ENCODE peak calls at places on chromosome 5, in six cellular contexts. Q is osteocyte, D is left ventricle myocardium inferior, C is lung, G is psoas muscle, I is GM12865. M is an unnamed sample.

GRCh38 chr5:178384815-178385471 is 152.3 kb upstream of the PHYKPL start:
- DNase-seq in Q (no peak), D (no peak), C (no peak), G (no peak), I (no peak), M (no peak)

GRCh38 chr5:156834916-156835315 is 15.2 kb upstream of the PPP1R2B start:
- DNase-seq in Q (no peak), D (no peak), C (no peak), G (no peak), I (no peak), M (no peak)

GRCh38 chr5:62504129-62504528 is 74.5 kb upstream of the LRRC70 start:
- DNase-seq in Q (no peak), D (no peak), C (no peak), G (no peak), I (no peak), M (no peak)

GRCh38 chr5:93395891-93396465 is 185.0 kb downstream of the NR2F1-AS1 start:
- DNase-seq in Q (no peak), D (no peak), C (no peak), G (no peak), I (no peak), M (no peak)

GRCh38 chr5:68141494-68141893 is 74.1 kb upstream of the PIK3R1 start:
- DNase-seq in Q (no peak), D (no peak), C (no peak), G (no peak), I (peak), M (no peak)

GRCh38 chr5:81971086-81971693 is 633 bp upstream of the ATG10 start:
- DNase-seq in Q (no peak), D (no peak), C (no peak), G (no peak), I (peak), M (peak)

GRCh38 chr5:45411971-45412612 is 284.1 kb downstream of the HCN1 start:
- DNase-seq in Q (no peak), D (no peak), C (no peak), G (no peak), I (no peak), M (no peak)

GRCh38 chr5:112420111-112420864 is 1.2 kb upstream of the EPB41L4A start:
- DNase-seq in Q (peak), D (peak), C (peak), G (peak), I (peak), M (peak)

GRCh38 chr5:16866795-16867584 is 69.1 kb downstream of the MYO10 start:
- DNase-seq in Q (peak), D (no peak), C (no peak), G (no peak), I (no peak), M (no peak)

GRCh38 chr5:171984748-171985419 is 21.6 kb downstream of the FBXW11 start:
- DNase-seq in Q (no peak), D (no peak), C (no peak), G (no peak), I (peak), M (no peak)

GRCh38 chr5:92222449-92222848 is 839.3 kb upstream of the ARRDC3 start:
- DNase-seq in Q (no peak), D (no peak), C (no peak), G (no peak), I (no peak), M (no peak)

GRCh38 chr5:96562614-96563013 is 99.6 kb upstream of the CAST start:
- DNase-seq in Q (no peak), D (no peak), C (no peak), G (no peak), I (no peak), M (no peak)

GRCh38 chr5:14199902-14200301 is 56.8 kb downstream of the TRIO start:
- DNase-seq in Q (no peak), D (peak), C (no peak), G (peak), I (no peak), M (no peak)

DNA sequence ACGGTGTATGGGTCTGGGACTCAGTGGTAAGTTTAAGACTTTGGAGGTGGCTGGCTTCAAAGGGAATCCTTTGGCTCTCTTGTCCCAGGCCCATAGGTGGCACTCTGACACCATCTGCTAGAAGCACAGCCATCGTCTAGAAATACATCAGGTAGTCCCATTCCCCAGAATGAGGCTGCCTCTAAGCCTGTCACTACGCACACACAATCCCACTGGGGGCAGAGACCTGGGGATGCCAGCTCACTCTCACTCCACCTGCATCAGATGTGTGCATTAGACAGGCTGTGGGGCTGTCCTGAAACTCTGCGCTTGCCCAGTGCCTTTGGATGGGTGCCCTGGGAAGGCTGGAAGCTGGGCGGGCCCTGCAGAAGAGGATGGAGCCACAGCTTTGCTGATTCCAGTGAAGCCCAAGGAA is 127.5 kb upstream of the PANK3 start:
- DNase-seq in Q (no peak), D (no peak), C (no peak), G (no peak), I (peak), M (no peak)
- TF ChIP-seq CTCF in Q (peak), D (peak), C (peak), G (no peak), I (peak), M (peak)

GRCh38 chr5:169577966-169578365 is 5.6 kb upstream of the SPDL1 start:
- DNase-seq in Q (no peak), D (no peak), C (no peak), G (no peak), I (peak), M (no peak)
- TF ChIP-seq CTCF in Q (peak), D (no peak), C (no peak), G (no peak), I (peak), M (no peak)

GRCh38 chr5:31638748-31639418 is at the start of gene PDZD2:
- DNase-seq in Q (peak), D (peak), C (peak), G (peak), I (peak), M (peak)
- TF ChIP-seq CTCF in Q (peak), D (peak), C (peak), G (peak), I (peak), M (peak)

DNA sequence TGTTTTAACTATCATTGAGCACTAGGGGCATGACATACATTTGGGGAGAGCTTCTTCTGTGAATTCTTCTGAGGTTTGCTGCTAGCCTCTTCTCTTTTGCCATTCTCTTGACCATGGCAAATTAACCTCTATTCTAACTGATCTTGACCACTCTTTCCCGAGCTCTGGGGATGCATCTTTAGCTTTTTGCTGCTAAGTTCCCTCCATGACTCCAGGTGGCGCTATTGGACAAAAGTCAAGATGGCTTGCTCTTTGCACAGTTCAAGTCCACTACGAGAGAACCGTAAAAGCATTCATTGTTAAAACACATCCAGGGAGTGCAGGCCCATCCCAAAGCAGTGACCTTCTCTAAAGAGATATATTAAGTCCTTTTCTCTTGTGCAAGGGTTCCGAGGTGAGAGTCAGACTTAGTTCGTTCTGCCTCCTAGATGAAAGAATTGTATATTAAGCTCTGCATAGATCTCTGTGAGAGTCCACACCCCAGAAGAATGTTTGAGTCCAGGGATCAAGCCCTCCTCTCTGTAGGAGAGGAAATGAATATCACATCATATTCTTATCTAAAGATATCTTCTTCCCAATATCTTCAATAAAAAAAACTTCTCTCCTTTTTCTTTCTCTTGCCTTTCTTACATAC is 1152.9 kb upstream of the CDH6 start:
- DNase-seq in Q (no peak), D (no peak), C (no peak), G (no peak), I (peak), M (peak)
- TF ChIP-seq CTCF in Q (peak), D (peak), C (no peak), G (peak), I (peak), M (peak)

GRCh38 chr5:7851240-7851592 is 283 bp upstream of the CFAP90 start:
- DNase-seq in Q (no peak), D (no peak), C (no peak), G (no peak), I (no peak), M (no peak)

GRCh38 chr5:7850241-7850532 is 746 bp downstream of the CFAP90 start:
- DNase-seq in Q (no peak), D (no peak), C (no peak), G (no peak), I (no peak), M (no peak)

GRCh38 chr5:7851617-7852289 is 820 bp upstream of the CFAP90 start:
- DNase-seq in Q (no peak), D (no peak), C (no peak), G (no peak), I (no peak), M (no peak)

GRCh38 chr5:7849531-7850240 is 1.2 kb downstream of the CFAP90 start:
- DNase-seq in Q (no peak), D (no peak), C (no peak), G (no peak), I (no peak), M (no peak)

GRCh38 chr5:7850533-7851239 is at the start of gene CFAP90:
- DNase-seq in Q (peak), D (peak), C (no peak), G (peak), I (no peak), M (no peak)
- TF ChIP-seq CTCF in Q (peak), D (peak), C (no peak), G (peak), I (no peak), M (no peak)

GRCh38 chr5:177332896-177333260 is 18.6 kb downstream of the LMAN2 start:
- DNase-seq in Q (no peak), D (no peak), C (no peak), G (no peak), I (no peak), M (no peak)
- TF ChIP-seq CTCF in Q (no peak), D (no peak), C (no peak), G (no peak), I (no peak), M (no peak)

DNA sequence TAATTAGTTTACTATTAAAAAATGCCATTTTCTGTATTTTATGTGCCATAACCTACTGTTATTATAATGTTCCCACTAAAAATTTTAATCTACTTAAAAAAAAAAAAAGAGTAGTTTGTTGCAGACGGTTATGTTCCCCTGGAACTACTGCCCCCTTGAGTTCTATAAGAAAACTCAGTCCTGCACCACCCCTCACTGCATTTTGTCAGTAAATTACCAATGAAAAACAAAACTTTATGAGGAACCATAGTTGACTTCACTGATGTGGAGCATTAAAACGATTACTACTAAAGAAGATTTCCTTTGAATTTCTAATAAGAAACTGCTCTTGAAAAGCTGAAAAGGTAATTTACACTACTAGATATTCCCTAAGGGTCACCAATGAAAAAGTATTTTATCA is 288.7 kb downstream of the FBXL17 start:
- DNase-seq in Q (no peak), D (no peak), C (no peak), G (no peak), I (peak), M (peak)
- TF ChIP-seq CTCF in Q (peak), D (peak), C (no peak), G (no peak), I (peak), M (peak)